ENCODE peak calls at places on chromosome 13, in nine cellular contexts. F, O, D, J, R, K, W, I and Z are unnamed samples.

GRCh38 chr13:58298556-58299135 is 667.1 kb downstream of the PCDH17 start:
- DNase-seq in F (no peak), R (no peak), K (no peak), O (no peak), W (no peak), D (no peak), I (no peak), J (no peak), Z (no peak)

GRCh38 chr13:35179494-35179893 is 237.4 kb downstream of the NBEA start:
- DNase-seq in I (no peak), R (no peak), W (no peak), K (no peak), F (no peak), O (no peak), J (no peak), D (no peak), Z (peak; percentile 2)

GRCh38 chr13:31794452-31794851 is 55.1 kb downstream of the RXFP2 start:
- DNase-seq in D (no peak), F (no peak), W (no peak), K (no peak), O (no peak), I (no peak), R (peak; percentile 23), J (no peak), Z (no peak)

GRCh38 chr13:21668665-21669599 is 1.9 kb upstream of the FGF9 start:
- DNase-seq in K (peak; percentile 63), W (peak; percentile 24), R (peak; percentile 41), J (no peak), O (peak; percentile 76), F (no peak), D (no peak), I (no peak), Z (peak; percentile 57)

GRCh38 chr13:61954092-61954491 is 538.4 kb upstream of the PCDH20 start:
- DNase-seq in W (no peak), F (no peak), I (no peak), D (peak; percentile 20), J (no peak), R (no peak), K (no peak), O (no peak), Z (peak; percentile 31)

GRCh38 chr13:40477623-40478608 is 188.5 kb downstream of the FOXO1 start:
- DNase-seq in K (no peak), F (no peak), R (peak; percentile 49), O (peak; percentile 25), W (peak; percentile 67), D (no peak), I (peak; percentile 73), J (no peak), Z (peak; percentile 85)

GRCh38 chr13:82961757-82962156 is 920.5 kb downstream of the SLITRK1 start:
- DNase-seq in K (no peak), J (no peak), O (no peak), I (no peak), R (no peak), F (no peak), W (no peak), D (no peak), Z (no peak)

GRCh38 chr13:90633849-90634248 is 713.6 kb upstream of the MIR17HG start:
- DNase-seq in O (no peak), J (no peak), D (no peak), W (no peak), F (no peak), I (no peak), R (no peak), K (no peak), Z (no peak)

GRCh38 chr13:80161219-80161618 is 179.7 kb downstream of the SPRY2 start:
- DNase-seq in O (no peak), W (no peak), I (no peak), K (no peak), J (no peak), D (no peak), F (no peak), R (no peak), Z (no peak)

GRCh38 chr13:43200736-43201135 is 177.3 kb downstream of the DNAJC15 start:
- DNase-seq in D (no peak), K (no peak), R (no peak), W (no peak), I (no peak), O (no peak), F (no peak), J (no peak), Z (no peak)

GRCh38 chr13:90757127-90757680 is 590.3 kb upstream of the MIR17HG start:
- DNase-seq in O (no peak), D (no peak), W (no peak), R (no peak), J (no peak), F (no peak), K (no peak), I (no peak), Z (no peak)

GRCh38 chr13:80590551-80590950 is 249.6 kb upstream of the SPRY2 start:
- DNase-seq in F (no peak), I (no peak), O (no peak), K (no peak), W (no peak), R (no peak), J (no peak), D (no peak), Z (no peak)

GRCh38 chr13:30831515-30831914 is 74.6 kb upstream of the MEDAG start:
- DNase-seq in F (no peak), D (no peak), R (no peak), W (no peak), J (no peak), K (no peak), O (no peak), I (no peak), Z (no peak)

GRCh38 chr13:41224113-41225110 is 30.0 kb upstream of the KBTBD7 start:
- DNase-seq in O (no peak), R (no peak), K (no peak), F (no peak), J (no peak), W (no peak), D (no peak), I (no peak), Z (peak; percentile 32)

DNA sequence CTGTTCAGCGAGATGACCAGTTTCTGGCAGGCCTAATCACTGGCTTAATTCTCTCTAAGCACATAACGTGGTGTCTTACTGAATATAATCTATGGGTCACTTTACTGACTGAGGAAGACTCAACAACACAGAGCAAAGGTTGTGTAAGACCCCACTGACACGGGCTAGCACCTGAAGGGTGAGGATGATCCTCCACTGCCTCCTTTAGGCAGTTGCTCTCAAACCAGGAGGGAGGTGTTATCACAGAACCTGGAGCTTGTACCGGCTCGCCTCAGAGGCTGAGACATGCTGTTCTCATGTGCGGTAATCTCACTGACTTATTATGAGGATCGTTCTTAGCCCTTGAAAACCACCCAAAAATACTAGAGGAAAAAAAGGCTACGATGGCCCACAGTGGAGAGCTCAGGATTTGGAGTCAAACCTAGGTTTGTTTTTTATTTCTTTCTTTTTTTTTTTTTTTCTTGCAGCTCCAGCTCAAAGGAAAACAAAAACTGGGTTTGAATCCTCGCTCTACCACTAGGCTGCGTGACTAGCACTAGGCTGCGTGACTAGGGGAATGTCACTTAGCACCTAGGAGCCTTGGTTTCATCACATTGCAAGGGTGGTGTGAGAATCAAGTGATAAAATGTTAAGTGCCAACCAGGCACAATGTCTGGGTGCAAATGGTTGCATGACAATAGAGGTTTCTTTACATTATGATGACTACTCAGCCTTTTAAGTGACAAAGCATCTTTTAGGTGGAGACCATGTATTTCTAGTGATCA is 28.1 kb downstream of the RCBTB2 start:
- DNase-seq in D (no peak), R (no peak), F (no peak), W (no peak), I (no peak), O (no peak), K (no peak), J (no peak), Z (no peak)
- H3K4me1 ChIP-seq in D (peaks cover 7% of the 10 kb centered on the region), R (no peaks in the 10 kb centered on the region), F (no peaks in the 10 kb centered on the region), W (peaks cover 3% of the 10 kb centered on the region), I (no peaks in the 10 kb centered on the region), O (peaks cover 5% of the 10 kb centered on the region), K (peaks cover 41% of the 10 kb centered on the region), J (no peaks in the 10 kb centered on the region), Z (no peaks in the 10 kb centered on the region)

DNA sequence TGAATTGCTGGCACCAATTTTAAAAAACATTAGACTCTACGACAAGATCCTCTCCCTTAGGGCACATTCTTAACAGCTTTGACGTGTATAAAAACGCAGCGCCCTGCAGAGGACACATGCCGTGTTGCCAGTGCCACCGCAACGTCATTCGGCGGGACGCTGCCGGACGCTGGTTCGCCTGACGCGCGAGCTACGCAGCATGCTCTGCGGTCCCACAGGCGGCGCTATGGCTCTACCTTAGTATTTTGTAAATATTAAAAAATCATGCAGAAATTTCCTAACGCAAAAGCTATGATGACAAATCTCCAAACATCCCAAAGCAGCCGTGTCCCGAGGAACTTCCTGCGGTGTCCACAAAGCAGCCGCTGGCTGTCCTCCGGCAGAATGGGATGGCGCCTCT is 4.2 kb upstream of the ADPRHL1 start:
- DNase-seq in F (no peak), R (no peak), O (no peak), W (no peak), I (no peak), K (peak; percentile 47), J (no peak), D (no peak), Z (no peak)
- TF ChIP-seq CTCF in F (no peak), R (no peak), O (no peak), W (no peak), I (no peak), K (no peak), J (no peak), D (no peak), Z (peak; percentile 3)

DNA sequence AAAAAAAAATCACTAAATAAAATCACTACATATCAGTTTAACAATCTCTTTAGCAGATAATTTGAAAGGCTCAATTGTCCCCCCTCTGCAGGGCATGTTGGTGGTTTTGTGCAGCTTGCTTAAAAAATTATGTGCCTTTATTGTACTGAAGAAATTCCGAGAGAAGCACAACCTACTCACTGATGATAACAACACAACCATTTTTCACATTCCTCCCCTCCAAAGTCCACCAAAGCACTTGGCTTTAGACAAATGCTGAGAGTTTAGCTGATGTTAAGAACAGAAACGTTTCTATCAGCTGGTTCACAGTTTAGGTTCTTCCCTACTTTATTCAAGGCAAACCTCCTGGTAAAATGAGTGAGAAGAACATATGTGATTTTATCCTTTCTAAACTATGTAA is 923 bp downstream of the DOCK9 start:
- DNase-seq in D (no peak), J (no peak), R (no peak), F (no peak), K (no peak), W (no peak), I (no peak), O (no peak), Z (peak; percentile 48)
- H3K4me1 ChIP-seq in D (peaks cover 7% of the 10 kb centered on the region), J (peaks cover 21% of the 10 kb centered on the region), R (peaks cover 6% of the 10 kb centered on the region), F (peaks cover 3% of the 10 kb centered on the region), K (peaks cover 25% of the 10 kb centered on the region), W (no peaks in the 10 kb centered on the region), I (peaks cover 7% of the 10 kb centered on the region), O (peaks cover 26% of the 10 kb centered on the region), Z (peaks cover 50% of the 10 kb centered on the region)

DNA sequence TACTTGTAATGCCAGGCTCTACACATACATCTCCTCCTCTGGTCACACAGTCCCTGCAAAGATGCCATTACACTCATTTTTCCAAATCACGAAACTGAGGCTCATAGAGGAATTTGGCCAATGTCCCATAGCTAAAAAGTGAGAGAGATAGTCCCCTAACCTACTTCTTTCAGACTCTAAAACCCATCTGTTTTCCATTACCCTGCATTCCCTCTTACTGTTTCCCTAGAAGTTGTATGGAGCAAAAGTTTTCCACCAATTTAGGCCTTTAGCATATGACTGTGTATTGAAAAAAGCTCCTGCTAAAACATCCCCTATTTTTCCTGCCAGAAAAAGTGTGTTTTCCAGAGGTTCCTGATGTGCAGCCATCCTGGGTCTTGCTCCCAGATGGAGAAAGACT is 16.2 kb downstream of the SERP2 start:
- DNase-seq in R (no peak), O (no peak), J (no peak), F (no peak), I (no peak), D (no peak), W (no peak), K (no peak), Z (no peak)
- TF ChIP-seq CTCF in R (no peak), O (no peak), J (no peak), F (no peak), I (no peak), D (no peak), W (no peak), K (no peak), Z (no peak)